ENCODE peak calls at places on chromosomes 5 and 9, in ten cellular contexts. Y is endothelial cell of umbilical vein; O is HepG2; R is tibial artery; F is fibroblast of lung; Q is adrenal gland; E is CD8-positive, alpha-beta T cell; V is neural progenitor cell; L is astrocyte; G is aorta. P is an unnamed sample. For H3K9me3, the result is how much of the 10 kb centered on the place peaks cover.

GRCh38 chr9:111297061-111297824 is 32.8 kb downstream of the OR2K2 start:
- DNase-seq in Y (no peak), O (no peak), R (no peak), F (no peak), Q (no peak), E (no peak), V (no peak), L (peak), G (no peak), P (no peak)

GRCh38 chr5:175765858-175766257 is 105.5 kb upstream of the CPLX2 start:
- DNase-seq in Y (no peak), O (no peak), R (no peak), F (no peak), Q (no peak), E (no peak), V (no peak), L (no peak), G (no peak), P (no peak)

GRCh38 chr5:179427676-179428056 is 82.4 kb upstream of the ADAMTS2 start:
- DNase-seq in Y (no peak), O (no peak), R (no peak), F (no peak), Q (no peak), E (no peak), V (no peak), L (no peak), G (no peak), P (no peak)

GRCh38 chr5:95358858-95359257 is 32.3 kb upstream of the FAM81B start:
- DNase-seq in Y (no peak), O (no peak), R (no peak), F (no peak), Q (no peak), E (no peak), V (no peak), L (no peak), G (no peak), P (no peak)

GRCh38 chr9:136725612-136726011 is 13.2 kb downstream of the DIPK1B start:
- DNase-seq in Y (peak), O (no peak), R (no peak), F (no peak), Q (no peak), E (no peak), V (no peak), L (peak), G (no peak), P (peak)

GRCh38 chr9:16813838-16814237 is 56.6 kb downstream of the BNC2 start:
- DNase-seq in Y (no peak), O (no peak), R (no peak), F (no peak), Q (no peak), E (no peak), V (no peak), L (no peak), G (no peak), P (no peak)

GRCh38 chr5:113050606-113051391 is 74.2 kb downstream of the DCP2 start:
- DNase-seq in Y (peak), O (no peak), R (peak), F (peak), Q (peak), E (no peak), V (no peak), L (peak), G (no peak), P (no peak)

GRCh38 chr9:74775401-74775800 is 112.3 kb downstream of the TRPM6 start:
- DNase-seq in Y (no peak), O (no peak), R (no peak), F (no peak), Q (no peak), E (no peak), V (no peak), L (no peak), G (no peak), P (no peak)

GRCh38 chr9:133539434-133539833 is 4.9 kb downstream of the ADAMTSL2 start:
- DNase-seq in Y (no peak), O (no peak), R (no peak), F (no peak), Q (peak), E (no peak), V (peak), L (no peak), G (no peak), P (no peak)

GRCh38 chr5:124956471-124957029 is 210.1 kb upstream of the ZNF608 start:
- DNase-seq in Y (no peak), O (no peak), R (no peak), F (peak), Q (no peak), E (no peak), V (no peak), L (no peak), G (no peak), P (no peak)

GRCh38 chr9:117466111-117466510 is 51.3 kb upstream of the ASTN2 start:
- DNase-seq in Y (no peak), O (no peak), R (no peak), F (no peak), Q (no peak), E (no peak), V (no peak), L (no peak), G (no peak), P (peak)

GRCh38 chr9:84667571-84668203 is 1.8 kb upstream of the NTRK2 start:
- DNase-seq in Y (peak), O (no peak), R (no peak), F (peak), Q (no peak), E (no peak), V (peak), L (peak), G (no peak), P (no peak)

GRCh38 chr9:106693546-106693945 is 169.4 kb upstream of the ZNF462 start:
- DNase-seq in Y (no peak), O (no peak), R (no peak), F (no peak), Q (no peak), E (no peak), V (no peak), L (no peak), G (no peak), P (no peak)

GRCh38 chr9:5587024-5587423 is 41.9 kb upstream of the RIC1 start:
- DNase-seq in Y (no peak), O (no peak), R (no peak), F (peak), Q (no peak), E (no peak), V (no peak), L (peak), G (no peak), P (no peak)

GRCh38 chr5:126544087-126544740 is 50.8 kb downstream of the ALDH7A1 start:
- DNase-seq in Y (peak), O (peak), R (no peak), F (peak), Q (peak), E (peak), V (peak), L (no peak), G (no peak), P (peak)

GRCh38 chr5:153654444-153654843 is 164.0 kb downstream of the GRIA1 start:
- DNase-seq in Y (no peak), O (no peak), R (no peak), F (peak), Q (no peak), E (no peak), V (no peak), L (peak), G (no peak), P (no peak)

GRCh38 chr9:5799314-5799713 is 33.6 kb downstream of the ERMP1 start:
- DNase-seq in Y (peak), O (peak), R (no peak), F (peak), Q (peak), E (no peak), V (peak), L (peak), G (no peak), P (peak)

GRCh38 chr5:139243425-139243965 is 45.3 kb upstream of the SIL1 start:
- DNase-seq in Y (no peak), O (no peak), R (no peak), F (peak), Q (no peak), E (no peak), V (no peak), L (no peak), G (no peak), P (no peak)

GRCh38 chr9:136719212-136719880 is 7.0 kb downstream of the DIPK1B start:
- DNase-seq in Y (peak), O (no peak), R (no peak), F (no peak), Q (no peak), E (no peak), V (no peak), L (no peak), G (no peak), P (peak)

GRCh38 chr5:1042626-1043025 is 34.0 kb downstream of the NKD2 start:
- DNase-seq in Y (no peak), O (no peak), R (no peak), F (no peak), Q (no peak), E (no peak), V (no peak), L (no peak), G (no peak), P (no peak)

GRCh38 chr5:1039706-1040260 is 31.2 kb downstream of the NKD2 start:
- DNase-seq in Y (no peak), O (no peak), R (no peak), F (no peak), Q (no peak), E (no peak), V (no peak), L (no peak), G (no peak), P (no peak)

GRCh38 chr5:1043327-1043726 is 34.7 kb downstream of the NKD2 start:
- DNase-seq in Y (no peak), O (no peak), R (no peak), F (no peak), Q (no peak), E (no peak), V (no peak), L (no peak), G (no peak), P (no peak)

GRCh38 chr5:1040571-1040970 is 32.0 kb downstream of the NKD2 start:
- DNase-seq in Y (no peak), O (no peak), R (no peak), F (no peak), Q (no peak), E (no peak), V (no peak), L (no peak), G (peak), P (no peak)

GRCh38 chr5:1041225-1042186 is 32.9 kb downstream of the NKD2 start:
- DNase-seq in Y (no peak), O (no peak), R (no peak), F (no peak), Q (no peak), E (no peak), V (no peak), L (no peak), G (no peak), P (no peak)
- H3K9me3 ChIP-seq in Y (under half), O (under half), R (under half), F (under half), Q (under half), E (under half), V (under half), L (under half), G (under half), P (under half)

GRCh38 chr9:88420227-88420626 is 32.0 kb downstream of the SPIN1 start:
- DNase-seq in Y (no peak), O (no peak), R (no peak), F (peak), Q (no peak), E (no peak), V (no peak), L (no peak), G (no peak), P (no peak)

GRCh38 chr9:88425538-88425950 is 37.3 kb downstream of the SPIN1 start:
- DNase-seq in Y (no peak), O (no peak), R (no peak), F (peak), Q (no peak), E (no peak), V (no peak), L (no peak), G (peak), P (no peak)

GRCh38 chr9:88418715-88419540 is 30.7 kb downstream of the SPIN1 start:
- DNase-seq in Y (peak), O (no peak), R (no peak), F (no peak), Q (no peak), E (no peak), V (no peak), L (peak), G (no peak), P (no peak)

GRCh38 chr9:88418025-88418424 is 29.8 kb downstream of the SPIN1 start:
- DNase-seq in Y (no peak), O (no peak), R (no peak), F (no peak), Q (no peak), E (no peak), V (no peak), L (peak), G (no peak), P (no peak)

DNA sequence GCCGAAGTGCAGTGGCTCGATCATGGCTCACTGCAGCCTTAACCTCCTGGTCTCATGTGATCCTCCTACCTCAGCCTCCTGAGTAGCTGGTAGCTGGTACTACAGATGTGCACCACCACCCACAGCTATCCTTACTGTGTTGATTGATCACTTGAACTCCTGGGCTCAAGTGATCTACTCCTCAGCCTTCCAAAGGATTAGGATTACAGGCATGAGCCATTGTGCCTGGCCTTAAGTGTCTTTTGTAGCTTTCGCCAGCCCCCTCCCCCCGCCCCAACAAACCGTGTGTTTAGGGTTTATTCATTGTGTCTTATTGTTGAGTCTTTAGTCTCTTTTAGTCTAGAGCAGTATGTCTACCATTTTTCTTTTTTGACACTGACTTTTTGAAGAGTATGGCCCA is 33.1 kb downstream of the SPIN1 start:
- DNase-seq in Y (no peak), O (no peak), R (no peak), F (no peak), Q (no peak), E (no peak), V (peak), L (no peak), G (no peak), P (no peak)
- H3K9me3 ChIP-seq in Y (under half), O (under half), R (under half), F (under half), Q (under half), E (under half), V (under half), L (under half), G (under half), P (under half)

GRCh38 chr9:69385474-69386091 is 60.6 kb downstream of the ENTREP1 start:
- DNase-seq in Y (peak), O (no peak), R (no peak), F (no peak), Q (no peak), E (no peak), V (no peak), L (no peak), G (no peak), P (no peak)
- H3K9me3 ChIP-seq in Y (under half), O (under half), R (under half), F (under half), Q (under half), E (under half), V (under half), L (under half), G (under half), P (under half)

DNA sequence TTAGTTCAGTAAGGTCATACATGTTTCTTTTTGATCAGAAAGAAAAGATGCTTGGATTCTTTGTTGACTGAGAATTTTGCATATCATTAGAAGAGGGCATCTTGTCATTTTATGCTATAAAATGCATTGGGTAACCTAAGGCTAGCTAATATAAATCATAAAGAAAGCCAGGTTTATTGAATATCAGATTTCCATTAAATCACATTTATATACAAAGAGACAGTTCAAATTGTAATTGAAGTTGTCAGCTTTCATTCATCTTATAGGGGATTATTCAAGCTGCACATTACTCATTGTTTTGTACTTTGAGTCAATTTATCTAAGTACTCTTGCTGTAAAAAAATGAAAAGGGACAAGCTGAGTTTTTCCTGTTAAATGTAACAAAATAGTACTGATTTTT is 259.1 kb upstream of the CDH12 start:
- DNase-seq in Y (no peak), O (no peak), R (no peak), F (no peak), Q (no peak), E (no peak), V (no peak), L (no peak), G (no peak), P (no peak)
- H3K9me3 ChIP-seq in Y (under half), O (under half), R (under half), F (under half), Q (under half), E (under half), V (under half), L (under half), G (under half), P (under half)

DNA sequence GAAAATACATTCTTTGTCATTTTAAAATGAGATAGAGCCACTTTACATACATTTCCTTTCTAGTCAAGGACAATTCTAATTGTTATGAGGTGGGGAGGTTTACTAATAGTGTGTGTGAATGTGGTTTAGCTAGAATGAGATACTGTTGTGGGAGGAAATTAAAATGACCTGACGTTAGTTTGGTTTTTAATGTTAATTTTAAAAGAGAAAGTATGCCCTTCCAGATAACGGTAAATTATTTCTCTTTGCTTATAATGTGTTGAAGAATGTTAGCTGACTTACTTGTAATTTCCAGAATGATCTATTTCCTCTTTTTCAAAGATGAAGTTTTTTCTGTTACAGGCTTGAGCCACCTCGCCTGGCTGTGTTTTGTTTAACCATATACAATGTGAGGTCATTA is 1.7 kb upstream of the TAF7 start:
- DNase-seq in Y (no peak), O (no peak), R (no peak), F (no peak), Q (no peak), E (no peak), V (no peak), L (no peak), G (no peak), P (no peak)
- H3K9me3 ChIP-seq in Y (under half), O (under half), R (under half), F (under half), Q (under half), E (under half), V (under half), L (under half), G (under half), P (under half)

P was measured in small intestine.